ENCODE peak calls at places on chromosomes 13 and 19, in six cellular contexts. Y is H1, M is K562, G is SK-N-SH, R is GM12878, L is HepG2. P is an unnamed sample.
A peak's percentile ranks its signal among the peaks of the same experiment; 100 is the strongest.

GRCh38 chr13:35695411-35695810 is 218.9 kb upstream of the MAB21L1 start:
- DNase-seq in Y (no peak), M (no peak), G (no peak), R (no peak), L (no peak), P (no peak)

GRCh38 chr13:39963612-39964011 is 308.1 kb downstream of the COG6 start:
- DNase-seq in Y (no peak), M (no peak), G (no peak), R (no peak), L (no peak), P (no peak)

GRCh38 chr19:41541990-41542584 is 33.9 kb upstream of the CEACAM21 start:
- DNase-seq in Y (no peak), M (peak; percentile 44), G (peak; percentile 34), R (no peak), L (peak; percentile 31), P (no peak)

GRCh38 chr13:51684076-51684475 is 99.8 kb downstream of the WDFY2 start:
- DNase-seq in Y (no peak), M (no peak), G (no peak), R (no peak), L (no peak), P (no peak)

GRCh38 chr13:39765801-39766463 is 110.5 kb downstream of the COG6 start:
- DNase-seq in Y (no peak), M (no peak), G (peak; percentile 42), R (no peak), L (no peak), P (no peak)

GRCh38 chr13:79011179-79011578 is 352.2 kb upstream of the OBI1 start:
- DNase-seq in Y (no peak), M (no peak), G (no peak), R (no peak), L (no peak), P (no peak)

GRCh38 chr19:41159861-41160260 is 33.2 kb upstream of the CYP2S1 start:
- DNase-seq in Y (no peak), M (no peak), G (no peak), R (no peak), L (peak; percentile 73), P (no peak)

GRCh38 chr19:19461671-19462622 is 53.4 kb downstream of the TSSK6 start:
- DNase-seq in Y (peak; percentile 78), M (peak; percentile 80), G (peak; percentile 94), R (no peak), L (peak; percentile 65), P (no peak)

GRCh38 chr19:1510442-1510806 is 2.4 kb downstream of the ADAMTSL5 start:
- DNase-seq in Y (no peak), M (no peak), G (no peak), R (no peak), L (no peak), P (no peak)

GRCh38 chr19:40622773-40623075 is 21.6 kb downstream of the LTBP4 start:
- DNase-seq in Y (no peak), M (no peak), G (no peak), R (no peak), L (no peak), P (no peak)

GRCh38 chr13:25901460-25902376 is 150.1 kb downstream of the SHISA2 start:
- DNase-seq in Y (no peak), M (no peak), G (peak; percentile 51), R (peak; percentile 75), L (peak; percentile 33), P (no peak)

GRCh38 chr13:48281556-48281955 is 22.0 kb upstream of the RB1 start:
- DNase-seq in Y (no peak), M (no peak), G (no peak), R (no peak), L (no peak), P (no peak)

GRCh38 chr19:4713384-4713951 is 10.2 kb downstream of the DPP9 start:
- DNase-seq in Y (no peak), M (no peak), G (peak; percentile 43), R (no peak), L (no peak), P (no peak)

GRCh38 chr19:18741124-18741493 is 50.0 kb downstream of the COMP start:
- DNase-seq in Y (no peak), M (no peak), G (no peak), R (no peak), L (no peak), P (no peak)

GRCh38 chr19:5337886-5338595 is 2.6 kb downstream of the PTPRS start:
- DNase-seq in Y (no peak), M (no peak), G (no peak), R (no peak), L (no peak), P (no peak)

GRCh38 chr19:3321696-3322095 is 44.7 kb upstream of the NFIC start:
- DNase-seq in Y (no peak), M (no peak), G (no peak), R (no peak), L (no peak), P (no peak)

DNA sequence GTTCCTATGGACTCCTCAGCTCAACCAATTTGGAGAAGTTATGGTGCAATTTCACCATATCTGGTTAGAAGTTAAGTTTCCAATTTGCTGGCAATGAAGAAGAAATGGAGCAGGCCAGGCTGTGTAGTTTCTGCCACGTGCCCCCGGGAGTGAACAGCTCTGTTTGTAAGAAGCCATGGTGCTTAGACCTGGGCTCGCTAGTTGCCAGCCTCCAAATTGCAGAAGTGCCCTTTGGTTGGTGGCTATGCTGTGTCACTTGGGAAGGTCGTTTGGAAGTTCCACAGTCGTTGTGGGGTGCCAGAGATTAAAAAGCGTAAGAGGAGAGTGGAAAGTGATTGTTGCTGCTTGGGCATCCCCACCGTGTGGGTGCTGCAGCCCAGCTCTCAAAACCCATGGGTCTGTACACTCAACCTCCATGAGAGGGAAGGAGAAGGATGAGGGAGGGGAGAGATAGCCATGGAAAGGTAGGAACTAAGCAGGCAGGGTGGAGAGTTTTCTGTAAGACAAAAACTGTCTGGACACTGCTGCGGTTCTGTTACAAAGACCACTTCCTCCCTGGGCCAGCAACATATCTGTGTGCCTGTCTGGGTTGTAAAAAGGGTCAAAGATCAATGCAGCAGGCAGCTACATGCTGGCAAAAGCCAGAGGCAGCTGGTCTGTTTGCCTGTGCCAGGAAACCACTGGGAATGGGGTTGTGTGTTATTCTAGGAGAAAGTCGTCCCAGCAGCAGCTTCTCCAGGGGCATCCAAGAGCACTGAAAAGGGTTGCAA is 10.8 kb downstream of the ALOX5AP start:
- DNase-seq in Y (no peak), M (no peak), G (peak; percentile 19), R (no peak), L (peak; percentile 65), P (peak; percentile 78)
- TF ChIP-seq GABPA in Y (no peak), M (no peak), G (no peak), R (no peak), L (peak; percentile 77), P (peak; percentile 68)

GRCh38 chr19:17206736-17207581 is 8.2 kb upstream of the USE1 start:
- DNase-seq in Y (no peak), M (no peak), G (no peak), R (no peak), L (no peak), P (no peak)

GRCh38 chr19:17202713-17203112 is 12.4 kb upstream of the USE1 start:
- DNase-seq in Y (no peak), M (no peak), G (no peak), R (no peak), L (no peak), P (no peak)

GRCh38 chr19:17202249-17202648 is 12.9 kb upstream of the USE1 start:
- DNase-seq in Y (no peak), M (no peak), G (no peak), R (no peak), L (no peak), P (no peak)

GRCh38 chr19:17209126-17210036 is 5.8 kb upstream of the USE1 start:
- DNase-seq in Y (peak; percentile 97), M (peak; percentile 100), G (peak; percentile 95), R (no peak), L (no peak), P (no peak)

DNA sequence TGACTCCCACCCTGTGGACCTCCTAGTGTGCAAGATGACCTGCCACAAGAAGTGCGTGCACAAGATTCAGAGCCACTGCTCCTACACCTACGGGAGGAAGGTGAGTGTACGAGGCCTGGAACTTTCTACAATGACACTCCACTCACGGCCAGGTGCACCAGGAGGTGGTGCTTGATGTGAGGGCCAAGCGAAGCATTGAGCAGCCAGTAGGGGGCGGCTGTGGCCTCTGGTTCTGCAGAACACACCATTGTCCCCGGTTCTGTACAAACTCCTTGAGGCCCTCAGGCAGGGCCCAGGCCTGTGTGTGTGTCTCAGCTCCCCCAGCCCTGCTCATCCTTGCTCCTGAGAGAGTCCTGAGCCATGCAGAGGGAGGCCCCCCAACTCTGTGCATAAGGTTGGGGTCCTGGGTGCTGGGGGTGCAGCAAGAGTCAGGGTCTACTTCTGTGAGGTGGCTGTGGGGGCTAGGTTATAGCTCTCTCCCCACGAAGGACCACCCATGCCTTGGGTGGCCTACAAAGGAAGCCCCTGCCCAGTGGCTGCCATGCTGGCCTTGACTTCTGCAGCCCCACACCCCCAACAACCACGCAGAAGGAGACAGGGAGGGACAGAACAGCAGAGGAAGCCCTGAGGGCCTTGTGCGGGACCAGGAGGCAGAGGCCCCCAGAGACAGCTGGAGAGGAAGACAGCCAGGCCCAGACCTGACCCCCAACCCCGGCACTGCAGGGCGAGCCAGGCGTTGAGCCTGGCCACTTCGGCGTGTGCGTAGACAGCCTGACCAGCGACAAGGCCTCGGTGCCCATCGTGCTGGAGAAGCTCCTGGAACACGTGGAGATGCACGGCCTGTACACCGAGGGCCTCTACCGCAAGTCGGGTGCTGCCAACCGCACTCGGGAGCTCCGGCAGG is 9.7 kb upstream of the USE1 start:
- DNase-seq in Y (peak; percentile 54), M (peak; percentile 64), G (peak; percentile 74), R (no peak), L (peak; percentile 55), P (peak; percentile 51)
- TF ChIP-seq GABPA in Y (no peak), M (no peak), G (no peak), R (no peak), L (no peak), P (no peak)

GRCh38 chr19:7895565-7895964 is 7.3 kb downstream of the LRRC8E start:
- DNase-seq in Y (no peak), M (no peak), G (no peak), R (no peak), L (no peak), P (no peak)

GRCh38 chr19:7899751-7900352 is 3.8 kb upstream of the MAP2K7 start:
- DNase-seq in Y (no peak), M (no peak), G (no peak), R (no peak), L (no peak), P (no peak)

GRCh38 chr19:7898967-7899366 is 4.7 kb upstream of the MAP2K7 start:
- DNase-seq in Y (no peak), M (no peak), G (no peak), R (no peak), L (no peak), P (no peak)

GRCh38 chr19:7897289-7897688 is 6.4 kb upstream of the MAP2K7 start:
- DNase-seq in Y (no peak), M (no peak), G (no peak), R (no peak), L (peak; percentile 86), P (no peak)

GRCh38 chr19:7894612-7895309 is 6.5 kb downstream of the LRRC8E start:
- DNase-seq in Y (no peak), M (no peak), G (no peak), R (no peak), L (no peak), P (no peak)
- TF ChIP-seq GABPA in Y (no peak), M (no peak), G (no peak), R (no peak), L (no peak), P (no peak)

DNA sequence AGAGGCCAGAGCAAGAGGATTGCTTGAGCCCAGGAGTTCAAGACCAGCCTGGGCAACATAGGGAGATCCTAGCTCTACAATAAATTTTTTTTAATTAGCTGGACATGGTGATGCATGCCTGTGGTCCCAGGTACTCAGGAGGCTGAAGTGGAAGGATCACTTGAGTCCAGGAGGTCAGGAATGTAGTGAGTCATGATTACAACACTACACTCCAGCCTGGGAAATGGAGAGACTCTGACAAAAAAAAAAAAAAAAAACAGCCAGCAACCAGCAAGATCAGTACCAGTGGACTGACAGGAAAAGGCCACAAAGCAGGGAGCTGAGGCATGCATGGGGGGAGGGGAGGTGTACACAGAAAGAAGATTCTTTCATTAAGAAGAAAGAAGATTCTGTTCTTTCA is 52.7 kb upstream of the RFXAP start:
- DNase-seq in Y (no peak), M (no peak), G (no peak), R (no peak), L (peak; percentile 47), P (no peak)
- TF ChIP-seq GABPA in Y (no peak), M (no peak), G (no peak), R (no peak), L (no peak), P (no peak)